ENCODE peak calls at places on chromosomes 5 and 9, in four cellular contexts. H, D, O and I are unnamed samples.

GRCh38 chr9:4066120-4066519 is 233.7 kb downstream of the GLIS3 start:
- DNase-seq in H (no peak), D (no peak), O (peak; percentile 34), I (no peak)

GRCh38 chr9:111949919-111950318 is 53.3 kb downstream of the UGCG start:
- DNase-seq in H (no peak), D (no peak), O (peak; percentile 70), I (no peak)

GRCh38 chr5:1161832-1162229 is 39.6 kb upstream of the SLC6A19 start:
- DNase-seq in H (peak; percentile 85), D (no peak), O (no peak), I (no peak)

GRCh38 chr5:142800776-142801494 is 30.8 kb downstream of the ARHGAP26 start:
- DNase-seq in H (no peak), D (no peak), O (no peak), I (no peak)

GRCh38 chr5:124951676-124952075 is 205.2 kb upstream of the ZNF608 start:
- DNase-seq in H (no peak), D (no peak), O (no peak), I (no peak)

GRCh38 chr5:4230905-4231561 is 635.4 kb downstream of the IRX1 start:
- DNase-seq in H (no peak), D (no peak), O (no peak), I (no peak)

GRCh38 chr5:5421149-5421960 is 1.1 kb upstream of the ICE1 start:
- DNase-seq in H (no peak), D (no peak), O (peak; percentile 55), I (no peak)

GRCh38 chr9:75866273-75866871 is 24.1 kb upstream of the PCSK5 start:
- DNase-seq in H (peak; percentile 29), D (no peak), O (peak; percentile 25), I (peak; percentile 73)

GRCh38 chr9:92961627-92962302 is 14.4 kb downstream of the FGD3 start:
- DNase-seq in H (peak; percentile 26), D (no peak), O (no peak), I (no peak)

GRCh38 chr9:130041648-130042405 is 1.2 kb downstream of the FNBP1 start:
- DNase-seq in H (no peak), D (no peak), O (peak; percentile 39), I (no peak)

GRCh38 chr9:72292184-72292787 is 72.7 kb downstream of the ZFAND5 start:
- DNase-seq in H (no peak), D (no peak), O (peak; percentile 68), I (no peak)

GRCh38 chr5:83281658-83282057 is 189.9 kb upstream of the VCAN start:
- DNase-seq in H (no peak), D (no peak), O (peak; percentile 94), I (no peak)

GRCh38 chr5:180860887-180861822 is at the start of gene ZFP62:
- DNase-seq in H (peak; percentile 93), D (peak; percentile 83), O (peak; percentile 90), I (peak; percentile 95)

GRCh38 chr9:106966481-106966880 is 103.5 kb downstream of the ZNF462 start:
- DNase-seq in H (no peak), D (no peak), O (no peak), I (no peak)

DNA sequence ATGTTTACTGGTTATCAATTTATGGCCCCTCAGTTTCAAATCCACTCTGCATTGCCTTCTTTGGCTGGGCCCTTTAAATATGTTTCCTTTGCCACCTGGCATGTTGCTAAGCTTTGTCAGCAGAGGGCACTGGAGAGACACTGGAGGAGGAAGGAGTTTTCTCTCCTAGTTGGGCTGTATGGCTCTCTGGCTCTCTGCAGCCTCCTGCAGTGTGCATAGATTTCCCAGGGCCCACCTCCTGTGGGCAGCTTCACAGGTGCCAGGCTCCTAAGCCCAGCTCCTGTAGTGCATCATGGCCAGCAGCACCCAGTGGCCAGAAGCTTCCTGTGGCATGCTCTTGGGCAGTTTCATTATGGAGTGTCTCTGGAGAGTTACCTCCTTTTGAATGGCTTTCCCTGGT is 23.3 kb downstream of the CAVIN4 start:
- DNase-seq in H (peak; percentile 40), D (no peak), O (peak; percentile 41), I (no peak)
- TF ChIP-seq CTCF in H (peak; percentile 45), D (no peak), O (peak; percentile 83), I (no peak)

DNA sequence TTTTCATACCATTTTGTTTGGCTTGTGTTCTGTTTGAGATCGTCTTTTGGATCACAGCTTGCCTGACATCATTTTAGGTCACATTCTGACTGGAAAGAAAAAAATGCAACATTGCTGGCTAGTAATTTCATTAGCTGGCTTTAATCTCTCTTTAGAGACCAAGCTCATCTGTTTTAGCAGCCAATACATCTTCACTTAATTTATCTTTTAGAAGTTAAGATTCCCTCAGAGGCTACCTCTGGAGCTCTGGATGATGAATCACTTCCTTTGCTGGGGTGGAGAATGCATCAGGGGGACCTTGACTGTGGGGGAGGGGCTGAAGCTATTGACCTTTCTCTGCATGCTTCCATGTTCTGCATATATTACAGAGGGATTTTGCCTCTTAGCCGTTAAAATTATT is 181.5 kb upstream of the OTULINL start:
- DNase-seq in H (no peak), D (no peak), O (peak; percentile 90), I (no peak)
- H3K4me1 ChIP-seq in H (peaks cover 22% of the 10 kb centered on the region), D (peaks cover 11% of the 10 kb centered on the region), O (peaks cover 38% of the 10 kb centered on the region), I (peaks cover 12% of the 10 kb centered on the region)

GRCh38 chr5:149387081-149387611 is 8.1 kb upstream of the IL17B start:
- DNase-seq in H (no peak), D (no peak), O (peak; percentile 50), I (peak; percentile 80)
- H3K27ac ChIP-seq in H (peak overlapping the region; percentile 33), D (peak overlapping the region; percentile 42), O (peak overlapping the region; percentile 71), I (peak overlapping the region; percentile 98)

GRCh38 chr5:77082280-77082679 is 4.8 kb downstream of the ZBED3 start:
- DNase-seq in H (no peak), D (no peak), O (no peak), I (no peak)

GRCh38 chr5:77083088-77083487 is 4.0 kb downstream of the ZBED3 start:
- DNase-seq in H (no peak), D (no peak), O (no peak), I (no peak)

GRCh38 chr5:77080905-77081304 is 6.2 kb downstream of the ZBED3 start:
- DNase-seq in H (no peak), D (no peak), O (no peak), I (no peak)

GRCh38 chr5:77087484-77088291 is 603 bp upstream of the ZBED3 start:
- DNase-seq in H (peak; percentile 66), D (peak; percentile 15), O (peak; percentile 23), I (no peak)

DNA sequence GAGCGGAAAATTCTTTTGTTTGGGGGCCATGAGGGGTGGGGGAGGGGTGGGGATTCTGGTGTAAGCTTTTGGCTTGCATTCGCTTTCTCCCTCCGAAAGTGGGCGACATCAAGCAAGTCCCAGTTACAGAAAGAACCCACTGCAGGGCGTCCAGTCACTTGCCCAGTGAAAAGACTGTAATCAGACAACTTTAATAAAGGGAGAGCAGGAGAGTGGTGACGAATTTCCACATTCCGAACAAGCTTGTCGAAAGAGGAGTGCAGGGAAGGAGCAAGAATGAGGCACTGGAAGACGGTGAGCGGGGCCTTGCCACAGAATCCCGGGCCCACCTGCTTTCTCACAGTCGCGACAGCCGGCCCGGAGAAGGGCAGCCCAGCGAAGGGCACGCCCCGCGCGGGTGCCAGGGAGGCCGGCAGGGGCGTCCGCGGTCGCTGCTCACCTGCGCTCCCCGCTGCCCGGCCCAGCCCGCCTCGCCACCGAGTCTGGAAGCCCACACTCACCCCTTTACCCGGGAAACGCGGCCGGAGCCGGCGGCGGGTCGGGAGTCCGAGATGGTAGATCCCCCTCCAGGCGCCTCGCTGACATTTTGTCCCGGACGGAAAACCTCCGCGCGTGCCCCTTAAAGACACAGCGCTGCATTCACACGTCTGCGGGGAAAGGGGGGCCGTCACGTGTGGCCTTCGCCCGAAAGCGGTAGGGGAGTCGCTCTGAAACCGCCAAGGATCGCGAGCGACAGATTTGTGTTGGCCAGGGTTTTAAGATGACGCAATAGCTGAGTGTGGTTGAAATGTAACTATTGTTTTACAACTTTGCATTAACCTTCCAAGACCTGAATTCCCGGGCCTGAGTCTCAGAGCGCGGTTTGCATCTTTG is at the start of gene ZBED3:
- DNase-seq in H (peak; percentile 72), D (peak; percentile 56), O (peak; percentile 78), I (peak; percentile 84)
- TF ChIP-seq CTCF in H (no peak), D (no peak), O (peak; percentile 43), I (no peak)

GRCh38 chr9:89440548-89440947 is 57.4 kb downstream of the SEMA4D start:
- DNase-seq in H (peak; percentile 78), D (peak; percentile 98), O (no peak), I (peak; percentile 73)
- H3K4me1 ChIP-seq in H (peaks cover 93% of the 10 kb centered on the region), D (peaks cover 55% of the 10 kb centered on the region), O (no peaks in the 10 kb centered on the region), I (no peaks in the 10 kb centered on the region)

DNA sequence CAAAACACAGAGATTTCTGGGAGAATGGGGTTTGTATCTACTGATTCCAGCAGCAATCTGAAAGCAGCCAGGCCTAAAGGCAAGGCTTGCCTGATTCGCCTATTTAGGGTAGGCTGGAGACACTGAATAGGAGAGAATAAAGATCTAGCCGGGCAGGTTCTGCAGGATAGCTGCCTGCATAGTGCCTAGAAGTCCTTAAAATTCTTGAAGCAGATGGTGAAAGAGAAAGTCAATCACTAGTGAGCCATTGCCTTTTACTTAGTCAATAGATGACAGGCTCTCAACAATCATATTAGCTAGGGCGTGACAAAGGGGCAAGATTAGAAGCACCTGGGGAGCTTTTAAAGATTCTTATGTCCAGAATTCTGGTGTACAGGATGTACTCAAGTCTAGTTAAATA is 522.7 kb downstream of the HTR1A start:
- DNase-seq in H (no peak), D (no peak), O (no peak), I (no peak)
- H3K27ac ChIP-seq in H (no peak overlapping the region), D (no peak overlapping the region), O (no peak overlapping the region), I (no peak overlapping the region)

GRCh38 chr9:69016366-69017096 is 2.6 kb upstream of the PRKACG start:
- DNase-seq in H (no peak), D (no peak), O (no peak), I (no peak)

GRCh38 chr9:69009708-69010107 is 4.2 kb downstream of the PRKACG start:
- DNase-seq in H (no peak), D (no peak), O (no peak), I (no peak)

GRCh38 chr9:69013404-69013727 is 547 bp downstream of the PRKACG start:
- DNase-seq in H (no peak), D (no peak), O (no peak), I (no peak)

GRCh38 chr9:69012690-69013403 is 1.1 kb downstream of the PRKACG start:
- DNase-seq in H (no peak), D (no peak), O (no peak), I (no peak)

DNA sequence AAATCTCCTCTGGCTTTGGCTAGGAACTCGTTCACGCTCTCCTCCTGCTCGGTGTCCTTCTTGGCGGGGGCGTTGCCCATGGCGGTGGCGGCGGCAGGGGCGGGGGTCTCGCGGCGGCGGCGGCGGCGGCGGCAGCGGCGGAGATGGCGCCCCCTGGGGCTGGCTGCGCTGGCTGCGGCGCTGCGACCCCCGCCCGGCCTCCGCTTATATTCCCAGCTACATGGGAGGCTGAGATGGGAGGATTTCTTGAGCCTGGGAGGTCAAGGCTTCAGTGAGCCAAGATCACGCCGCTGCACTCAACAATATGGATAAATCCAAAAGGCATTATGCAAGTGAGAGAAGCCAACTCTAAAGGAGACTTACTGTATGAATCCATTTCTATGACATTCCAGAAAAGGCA is at the start of gene PRKACG:
- DNase-seq in H (no peak), D (no peak), O (no peak), I (no peak)
- TF ChIP-seq CTCF in H (no peak), D (no peak), O (no peak), I (no peak)

DNA sequence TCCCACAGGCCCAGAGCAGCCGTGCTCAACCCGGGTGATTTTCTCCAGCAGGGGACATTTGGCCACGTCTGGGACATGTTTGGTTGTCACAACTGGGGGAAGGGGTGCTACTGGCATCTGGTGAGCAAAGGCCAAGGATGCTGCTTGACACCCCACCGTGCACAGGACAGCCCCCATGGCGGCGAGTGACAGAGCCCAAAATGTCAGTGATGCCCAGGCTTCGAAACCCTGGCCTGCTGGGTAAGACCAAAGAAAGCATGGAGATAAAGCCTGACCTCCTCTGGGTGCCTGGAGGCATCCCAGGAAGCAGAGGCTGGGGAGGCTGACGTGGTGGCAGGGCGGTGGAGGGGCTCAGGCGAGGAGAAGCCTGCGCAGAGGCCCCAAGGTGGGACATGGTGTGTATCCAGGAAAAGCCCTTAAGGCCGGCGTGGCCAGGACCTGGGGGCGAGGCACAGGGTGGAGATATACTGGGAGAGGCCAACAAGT is 66.4 kb downstream of the ZNF354C start:
- DNase-seq in H (peak; percentile 9), D (no peak), O (no peak), I (peak; percentile 43)
- H3K4me1 ChIP-seq in H (no peaks in the 10 kb centered on the region), D (no peaks in the 10 kb centered on the region), O (no peaks in the 10 kb centered on the region), I (no peaks in the 10 kb centered on the region)